ENCODE peak calls at places on chromosomes 16 and 17, in four cellular contexts. K is hepatocyte, G is colonic mucosa, W is right lobe of liver. Z is an unnamed sample.
A peak's percentile ranks its signal among the peaks of the same experiment; 100 is the strongest.

GRCh38 chr17:62664336-62665120 is 37.1 kb downstream of the MRC2 start:
- DNase-seq in K (no peak), G (no peak), W (peak; percentile 53), Z (no peak)

GRCh38 chr16:17850626-17851265 is 380.0 kb upstream of the XYLT1 start:
- DNase-seq in K (no peak), G (no peak), W (no peak), Z (no peak)

GRCh38 chr17:80986816-80987480 is 4.7 kb upstream of the CHMP6 start:
- DNase-seq in K (no peak), G (no peak), W (peak; percentile 70), Z (no peak)

GRCh38 chr17:79809530-79810137 is 12.8 kb upstream of the CBX8 start:
- DNase-seq in K (no peak), G (peak; percentile 72), W (no peak), Z (no peak)

GRCh38 chr16:84085774-84086173 is 31.0 kb downstream of the MBTPS1 start:
- DNase-seq in K (no peak), G (no peak), W (no peak), Z (no peak)

GRCh38 chr16:85385463-85386331 is 227.4 kb upstream of the GSE1 start:
- DNase-seq in K (no peak), G (no peak), W (peak; percentile 55), Z (peak; percentile 10)

GRCh38 chr16:2774161-2774891 is 2.8 kb downstream of the ELOB start:
- DNase-seq in K (no peak), G (no peak), W (no peak), Z (no peak)

GRCh38 chr17:81228420-81228819 is 5.7 kb upstream of the CEP131 start:
- DNase-seq in K (no peak), G (no peak), W (no peak), Z (no peak)

GRCh38 chr16:52515068-52515671 is 31.8 kb downstream of the TOX3 start:
- DNase-seq in K (peak; percentile 28), G (no peak), W (no peak), Z (no peak)

GRCh38 chr16:15874745-15875314 is 13.6 kb downstream of the CEP20 start:
- DNase-seq in K (peak; percentile 77), G (peak; percentile 62), W (no peak), Z (peak; percentile 36)

GRCh38 chr16:20920091-20920490 is 19.5 kb downstream of the LYRM1 start:
- DNase-seq in K (no peak), G (no peak), W (no peak), Z (no peak)

GRCh38 chr16:24700549-24701392 is 28.7 kb upstream of the TNRC6A start:
- DNase-seq in K (peak; percentile 65), G (peak; percentile 56), W (peak; percentile 58), Z (peak; percentile 62)

GRCh38 chr17:70268383-70268782 is 99.1 kb downstream of the KCNJ2 start:
- DNase-seq in K (no peak), G (no peak), W (no peak), Z (no peak)

GRCh38 chr16:85037050-85037410 is 9.4 kb downstream of the KIAA0513 start:
- DNase-seq in K (no peak), G (no peak), W (no peak), Z (no peak)

GRCh38 chr17:41904242-41904841 is 14.4 kb downstream of the ACLY start:
- DNase-seq in K (no peak), G (no peak), W (no peak), Z (no peak)

GRCh38 chr17:6910987-6911603 is 79.6 kb upstream of the TEKT1 start:
- DNase-seq in K (peak; percentile 69), G (no peak), W (no peak), Z (no peak)

GRCh38 chr17:50629902-50630301 is 4.8 kb upstream of the ABCC3 start:
- DNase-seq in K (no peak), G (no peak), W (no peak), Z (no peak)

GRCh38 chr17:70327723-70328122 is 158.4 kb downstream of the KCNJ2 start:
- DNase-seq in K (no peak), G (no peak), W (no peak), Z (no peak)

GRCh38 chr17:67620636-67621035 is 97.1 kb upstream of the NOL11 start:
- DNase-seq in K (no peak), G (no peak), W (no peak), Z (no peak)

GRCh38 chr17:77632619-77633018 is 325.9 kb upstream of the TNRC6C start:
- DNase-seq in K (no peak), G (no peak), W (no peak), Z (no peak)

GRCh38 chr17:33922971-33923370 is 332.1 kb upstream of the CCL2 start:
- DNase-seq in K (no peak), G (no peak), W (no peak), Z (no peak)

GRCh38 chr16:85227924-85228462 is 115.7 kb upstream of the CIBAR2 start:
- DNase-seq in K (peak; percentile 60), G (no peak), W (no peak), Z (no peak)

GRCh38 chr17:54876656-54877195 is 23.9 kb upstream of the TOM1L1 start:
- DNase-seq in K (no peak), G (no peak), W (no peak), Z (no peak)

GRCh38 chr17:37570527-37571093 is 38.6 kb downstream of the SYNRG start:
- DNase-seq in K (peak; percentile 66), G (peak; percentile 59), W (no peak), Z (peak; percentile 25)

GRCh38 chr16:50066482-50067289 is 916 bp downstream of the HEATR3 start:
- DNase-seq in K (no peak), G (no peak), W (no peak), Z (no peak)

GRCh38 chr16:50068550-50068949 is 2.8 kb downstream of the HEATR3 start:
- DNase-seq in K (no peak), G (no peak), W (no peak), Z (no peak)

GRCh38 chr16:50069060-50069459 is 3.3 kb downstream of the HEATR3 start:
- DNase-seq in K (no peak), G (no peak), W (no peak), Z (no peak)

GRCh38 chr16:50065624-50066481 is at the start of gene HEATR3:
- DNase-seq in K (peak; percentile 97), G (peak; percentile 95), W (peak; percentile 96), Z (peak; percentile 92)

DNA sequence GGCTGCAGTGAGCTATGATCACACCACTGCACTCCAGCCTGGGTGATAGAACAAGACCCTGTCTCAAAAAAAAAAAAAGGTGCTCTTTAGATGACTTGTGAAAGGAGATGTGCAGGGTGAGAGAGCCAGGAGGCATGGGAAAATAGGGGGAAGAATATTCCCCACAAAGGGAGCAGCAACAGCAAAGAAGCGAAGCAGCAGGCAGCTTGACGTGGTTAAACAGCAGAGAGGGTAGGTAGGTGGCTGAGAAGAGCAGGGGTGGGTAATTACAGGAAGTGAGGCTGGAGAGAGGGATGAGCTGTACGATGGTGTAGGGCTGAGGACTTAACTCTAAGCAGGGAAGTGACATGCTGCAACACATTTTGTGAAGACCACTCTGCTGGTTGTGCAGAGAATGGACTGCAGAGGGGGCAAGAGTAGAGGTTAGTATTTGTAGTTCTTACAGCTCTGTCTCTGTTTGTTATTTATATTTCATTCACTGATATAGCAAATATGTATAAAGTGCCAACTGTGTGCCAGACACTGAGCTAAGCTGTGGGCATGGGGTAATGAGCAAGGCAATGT is 1.6 kb downstream of the HEATR3 start:
- DNase-seq in K (peak; percentile 53), G (peak; percentile 24), W (no peak), Z (no peak)
- TF ChIP-seq CTCF in K (peak; percentile 52), G (no peak), W (peak; percentile 19), Z (peak; percentile 43)

DNA sequence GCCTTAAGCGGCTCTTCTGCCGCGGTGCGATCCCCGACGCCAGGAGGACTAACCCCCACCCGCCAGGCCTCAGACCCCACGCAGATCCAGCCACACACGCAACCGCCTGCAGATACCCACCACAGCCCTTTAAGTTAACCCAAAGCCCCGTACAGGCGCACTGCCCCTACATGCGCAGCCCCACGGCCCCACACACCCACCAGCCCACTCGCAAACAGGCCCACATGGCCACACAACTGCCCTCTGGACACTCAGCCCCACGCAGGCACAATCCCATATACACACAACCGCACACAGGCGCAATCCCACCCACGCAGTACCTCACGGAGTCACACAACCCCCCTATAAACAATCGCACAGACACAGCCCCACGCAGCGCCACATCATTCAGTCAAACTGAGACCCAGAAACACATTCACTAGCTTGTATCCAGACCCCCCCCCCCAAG is 41.7 kb downstream of the RAI1 start:
- DNase-seq in K (no peak), G (no peak), W (no peak), Z (no peak)
- H3K4me3 ChIP-seq in K (peak overlapping the region; percentile 65), G (peak overlapping the region; percentile 31), W (no peak overlapping the region), Z (peak overlapping the region; percentile 66)

DNA sequence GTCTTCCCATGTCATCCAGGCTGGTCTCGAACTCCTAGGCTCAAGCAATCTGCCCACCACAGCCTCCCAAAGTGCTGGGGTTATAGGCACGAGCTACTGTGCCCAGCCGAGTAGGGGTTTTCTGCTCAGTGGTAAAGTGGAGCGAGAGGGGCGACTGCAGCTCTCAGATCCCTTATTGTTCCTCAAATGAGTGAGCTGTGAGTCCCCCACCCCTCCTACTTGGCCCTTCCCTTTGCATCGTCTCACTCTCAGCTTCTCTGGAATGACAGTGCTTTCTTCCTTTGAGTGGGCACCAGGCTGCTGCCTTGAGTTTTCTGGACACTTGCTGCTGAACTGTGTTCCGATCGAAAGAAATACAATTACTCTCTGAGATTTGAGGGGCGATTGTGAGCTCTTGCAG is 63.5 kb downstream of the MSI2 start:
- DNase-seq in K (no peak), G (no peak), W (no peak), Z (no peak)
- H3K36me3 ChIP-seq in K (no peaks in the 10 kb centered on the region), G (no peaks in the 10 kb centered on the region), W (no peaks in the 10 kb centered on the region), Z (no peaks in the 10 kb centered on the region)

DNA sequence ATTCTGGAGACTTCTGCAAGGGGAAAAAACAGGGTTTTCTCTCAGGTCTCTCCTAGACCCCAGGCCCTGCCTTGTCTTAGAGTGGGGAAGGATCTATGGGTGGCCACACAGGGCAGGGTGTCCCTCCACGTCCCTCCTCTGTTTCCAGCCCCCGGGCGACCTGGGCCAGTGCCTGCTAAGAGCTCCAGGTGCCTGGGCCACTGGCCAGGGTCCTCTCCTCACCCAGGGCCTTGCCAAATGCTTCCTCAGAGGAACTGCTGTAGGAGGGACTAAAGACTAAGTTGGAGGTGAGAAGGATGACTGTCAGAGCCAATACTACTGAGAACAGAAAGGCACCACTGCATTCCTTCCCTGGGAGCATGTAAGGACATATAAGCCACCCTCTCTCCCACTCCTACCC is 11.4 kb downstream of the NOS2 start:
- DNase-seq in K (no peak), G (no peak), W (no peak), Z (no peak)
- TF ChIP-seq CTCF in K (no peak), G (no peak), W (no peak), Z (no peak)

GRCh38 chr16:13957197-13958078 is 37.5 kb downstream of the ERCC4 start:
- DNase-seq in K (peak; percentile 84), G (peak; percentile 63), W (no peak), Z (peak; percentile 41)
- H3K4me3 ChIP-seq in K (no peak overlapping the region), G (peak overlapping the region; percentile 11), W (no peak overlapping the region), Z (peak overlapping the region; percentile 36)

GRCh38 chr16:68252383-68252782 is 7.2 kb downstream of the PLA2G15 start:
- DNase-seq in K (no peak), G (no peak), W (no peak), Z (no peak)
- H3K36me3 ChIP-seq in K (no peaks in the 10 kb centered on the region), G (no peaks in the 10 kb centered on the region), W (peaks cover 55% of the 10 kb centered on the region), Z (peaks cover 76% of the 10 kb centered on the region)

GRCh38 chr17:19382581-19383444 is 4.2 kb downstream of the MFAP4 start:
- DNase-seq in K (no peak), G (no peak), W (no peak), Z (no peak)

GRCh38 chr17:19381741-19382444 is 3.6 kb downstream of the MAPK7 start:
- DNase-seq in K (no peak), G (no peak), W (no peak), Z (no peak)

GRCh38 chr17:19384723-19385391 is 2.1 kb downstream of the MFAP4 start:
- DNase-seq in K (peak; percentile 88), G (peak; percentile 94), W (no peak), Z (peak; percentile 89)

GRCh38 chr17:19386276-19386863 is 620 bp downstream of the MFAP4 start:
- DNase-seq in K (peak; percentile 83), G (no peak), W (no peak), Z (peak; percentile 68)

GRCh38 chr17:19383681-19384470 is 3.1 kb downstream of the MFAP4 start:
- DNase-seq in K (no peak), G (no peak), W (no peak), Z (peak; percentile 53)
- TF ChIP-seq CTCF in K (no peak), G (no peak), W (no peak), Z (no peak)